ENCODE peak calls at places on chromosome 9, in eight cellular contexts. F is CD4-positive, alpha-beta T cell; H is NCI-H2081; N is NCI-H1092 treated with DMSO at 0.1 percent for 48 hours; M is activated T-cell treated with anti-CD3 and anti-CD28 coated beads for 48 hours; A is stimulated activated CD8-positive, alpha-beta memory T cell treated with anti-CD3 and anti-CD28 coated beads, Interleukin-4, amount 100 ng/mL, for 1 hour; D is bronchial epithelial cell; B is adipocyte. R is an unnamed sample.

GRCh38 chr9:94623253-94623652 is 16.1 kb downstream of the FBP1 start:
- DNase-seq in F (no peak), H (no peak), N (peak), M (peak), A (no peak), D (peak), B (peak), R (no peak)

GRCh38 chr9:131610231-131610761 is 65.0 kb downstream of the PRRT1B start:
- DNase-seq in F (no peak), H (no peak), N (no peak), M (no peak), A (no peak), D (no peak), B (no peak), R (no peak)

GRCh38 chr9:130433168-130433946 is 11.4 kb upstream of the ASS1 start:
- DNase-seq in F (no peak), H (peak), N (peak), M (peak), A (no peak), D (no peak), B (peak), R (peak)

GRCh38 chr9:97954550-97954989 is 16.6 kb upstream of the HEMGN start:
- DNase-seq in F (peak), H (peak), N (peak), M (peak), A (peak), D (peak), B (no peak), R (peak)

GRCh38 chr9:133203506-133204075 is 5.5 kb downstream of the OBP2B start:
- DNase-seq in F (no peak), H (no peak), N (no peak), M (no peak), A (no peak), D (no peak), B (no peak), R (no peak)

GRCh38 chr9:129999123-129999510 is 43.9 kb downstream of the FNBP1 start:
- DNase-seq in F (no peak), H (no peak), N (no peak), M (no peak), A (no peak), D (no peak), B (peak), R (no peak)

GRCh38 chr9:17116400-17116837 is 18.4 kb upstream of the CNTLN start:
- DNase-seq in F (no peak), H (peak), N (peak), M (no peak), A (no peak), D (peak), B (peak), R (peak)

GRCh38 chr9:72695365-72695764 is 174.0 kb downstream of the TMC1 start:
- DNase-seq in F (no peak), H (no peak), N (no peak), M (no peak), A (no peak), D (no peak), B (no peak), R (no peak)

GRCh38 chr9:137224850-137225694 is at the start of gene CYSRT1:
- DNase-seq in F (no peak), H (no peak), N (no peak), M (no peak), A (no peak), D (no peak), B (no peak), R (no peak)

R was measured in COR-L47.